ENCODE peak calls at places on chromosomes 12 and 14, in nine cellular contexts. A is fibroblast of lung; E is adrenal gland; H is AG04450; K is mammary epithelial cell; Q is suprapubic skin; I is CD8-positive, alpha-beta T cell; D is neural progenitor cell; T is lung. S is an unnamed sample.

GRCh38 chr14:78022059-78022458 is 148.1 kb upstream of the NRXN3 start:
- DNase-seq in A (peak; percentile 3), E (peak; percentile 55), H (no peak), K (peak; percentile 46), Q (no peak), I (no peak), D (peak; percentile 87), T (peak; percentile 59), S (peak; percentile 32)

GRCh38 chr12:106919910-106920544 is 35.7 kb upstream of the TMEM263 start:
- DNase-seq in A (peak; percentile 77), E (peak; percentile 37), H (peak; percentile 16), K (no peak), Q (no peak), I (no peak), D (peak; percentile 74), T (no peak), S (peak; percentile 18)

GRCh38 chr12:15979096-15980091 is 68.3 kb downstream of the DERA start:
- DNase-seq in A (peak; percentile 81), E (no peak), H (peak; percentile 78), K (peak; percentile 37), Q (no peak), I (no peak), D (peak; percentile 36), T (no peak), S (peak; percentile 98)

GRCh38 chr12:21526053-21526452 is at the start of gene SPX:
- DNase-seq in A (peak; percentile 55), E (no peak), H (no peak), K (peak; percentile 9), Q (no peak), I (no peak), D (no peak), T (no peak), S (no peak)

GRCh38 chr12:95380997-95381786 is 92.8 kb upstream of the METAP2 start:
- DNase-seq in A (peak; percentile 61), E (no peak), H (no peak), K (no peak), Q (no peak), I (no peak), D (no peak), T (no peak), S (no peak)

GRCh38 chr12:40622246-40622838 is 69.9 kb upstream of the CNTN1 start:
- DNase-seq in A (peak; percentile 56), E (peak; percentile 81), H (no peak), K (peak; percentile 46), Q (peak; percentile 74), I (no peak), D (peak; percentile 69), T (peak; percentile 41), S (peak; percentile 3)

GRCh38 chr14:81727243-81727642 is 193.6 kb upstream of the SEL1L start:
- DNase-seq in A (no peak), E (peak; percentile 62), H (no peak), K (no peak), Q (no peak), I (no peak), D (no peak), T (no peak), S (peak; percentile 0)

GRCh38 chr12:93524386-93525133 is 47.9 kb upstream of the SOCS2 start:
- DNase-seq in A (no peak), E (no peak), H (no peak), K (no peak), Q (no peak), I (no peak), D (no peak), T (no peak), S (no peak)

GRCh38 chr14:91253795-91254323 is 9.4 kb upstream of the GPR68 start:
- DNase-seq in A (no peak), E (no peak), H (no peak), K (no peak), Q (no peak), I (no peak), D (no peak), T (no peak), S (no peak)

GRCh38 chr12:48861111-48861510 is 4.6 kb downstream of the RND1 start:
- DNase-seq in A (no peak), E (no peak), H (no peak), K (peak; percentile 50), Q (no peak), I (no peak), D (no peak), T (no peak), S (no peak)

GRCh38 chr12:40146800-40147797 is 41.2 kb upstream of the SLC2A13 start:
- DNase-seq in A (no peak), E (peak; percentile 29), H (no peak), K (no peak), Q (no peak), I (peak; percentile 20), D (no peak), T (no peak), S (no peak)

GRCh38 chr12:2195085-2195484 is 142.3 kb downstream of the CACNA1C start:
- DNase-seq in A (no peak), E (no peak), H (no peak), K (no peak), Q (no peak), I (no peak), D (no peak), T (no peak), S (no peak)

GRCh38 chr12:124416516-124417395 is 121.9 kb downstream of the RFLNA start:
- DNase-seq in A (no peak), E (peak; percentile 54), H (no peak), K (no peak), Q (no peak), I (no peak), D (no peak), T (no peak), S (peak; percentile 30)

GRCh38 chr12:105659355-105660075 is 329.0 kb downstream of the C12orf75 start:
- DNase-seq in A (no peak), E (peak; percentile 3), H (no peak), K (peak; percentile 98), Q (no peak), I (no peak), D (no peak), T (no peak), S (peak; percentile 68)

GRCh38 chr14:38994721-38995120 is 108.3 kb downstream of the SEC23A start:
- DNase-seq in A (no peak), E (no peak), H (no peak), K (no peak), Q (no peak), I (no peak), D (no peak), T (no peak), S (no peak)

GRCh38 chr14:80080601-80081000 is 130.7 kb downstream of the DIO2 start:
- DNase-seq in A (no peak), E (no peak), H (no peak), K (no peak), Q (no peak), I (no peak), D (no peak), T (no peak), S (no peak)

GRCh38 chr14:99382781-99383456 is 97.7 kb downstream of the SETD3 start:
- DNase-seq in A (peak; percentile 48), E (no peak), H (peak; percentile 21), K (no peak), Q (no peak), I (no peak), D (no peak), T (no peak), S (peak; percentile 46)

GRCh38 chr12:64457036-64457435 is 5.1 kb downstream of the TBK1 start:
- DNase-seq in A (no peak), E (peak; percentile 49), H (no peak), K (no peak), Q (no peak), I (peak; percentile 33), D (no peak), T (no peak), S (no peak)

GRCh38 chr12:7716391-7716790 is 5.2 kb downstream of the DPPA3 start:
- DNase-seq in A (no peak), E (no peak), H (no peak), K (peak; percentile 4), Q (no peak), I (no peak), D (peak; percentile 63), T (no peak), S (no peak)

GRCh38 chr12:7712841-7713442 is 1.7 kb downstream of the DPPA3 start:
- DNase-seq in A (no peak), E (no peak), H (no peak), K (no peak), Q (no peak), I (no peak), D (no peak), T (no peak), S (no peak)

GRCh38 chr12:7705846-7706245 is 5.4 kb upstream of the DPPA3 start:
- DNase-seq in A (no peak), E (no peak), H (no peak), K (no peak), Q (no peak), I (no peak), D (no peak), T (no peak), S (no peak)

GRCh38 chr12:7709969-7710368 is 1.3 kb upstream of the DPPA3 start:
- DNase-seq in A (no peak), E (no peak), H (no peak), K (no peak), Q (no peak), I (no peak), D (peak; percentile 67), T (no peak), S (no peak)

GRCh38 chr12:7711133-7711532 is at the start of gene DPPA3:
- DNase-seq in A (no peak), E (no peak), H (no peak), K (no peak), Q (no peak), I (no peak), D (no peak), T (no peak), S (no peak)
- H3K27ac ChIP-seq in A (no peak within 1 kb of the TSS), E (no peak within 1 kb of the TSS), H (no peak within 1 kb of the TSS), K (no peak within 1 kb of the TSS), Q (no peak within 1 kb of the TSS), I (no peak within 1 kb of the TSS), D (no peak within 1 kb of the TSS), T (no peak within 1 kb of the TSS), S (no peak within 1 kb of the TSS)

GRCh38 chr12:5912437-5913334 is 32.4 kb downstream of the ANO2 start:
- DNase-seq in A (no peak), E (no peak), H (no peak), K (no peak), Q (no peak), I (no peak), D (peak; percentile 82), T (peak; percentile 19), S (no peak)
- TF ChIP-seq CTCF in A (peak; percentile 16), E (no peak), H (peak; percentile 38), K (peak; percentile 5), Q (no peak), I (no peak), D (peak; percentile 97), T (no peak), S (no peak)

DNA sequence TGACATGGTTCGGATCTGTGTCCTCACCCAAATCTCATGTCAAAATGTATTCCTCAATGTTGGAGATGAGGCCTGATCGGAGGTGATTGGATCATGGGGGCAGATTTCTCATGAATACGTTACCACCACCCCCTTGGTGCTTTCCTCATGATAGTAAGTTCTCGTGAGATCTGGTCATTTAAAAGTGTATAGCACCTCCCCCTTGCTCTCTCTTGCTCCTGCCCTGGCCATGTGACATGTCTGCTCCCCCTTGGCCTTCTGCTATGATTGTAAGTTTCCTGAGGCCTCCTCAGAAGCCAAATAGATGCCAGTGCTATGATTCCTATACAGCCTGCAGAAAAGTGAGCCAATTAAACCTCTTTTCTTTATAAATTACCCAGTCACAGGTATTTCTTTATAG is 7.1 kb downstream of the OR6C68 start:
- DNase-seq in A (no peak), E (no peak), H (no peak), K (no peak), Q (no peak), I (no peak), D (no peak), T (no peak), S (no peak)
- H3K27ac ChIP-seq in A (no peak overlapping the region), E (no peak overlapping the region), H (no peak overlapping the region), K (no peak overlapping the region), Q (no peak overlapping the region), I (no peak overlapping the region), D (no peak overlapping the region), T (no peak overlapping the region), S (no peak overlapping the region)

GRCh38 chr12:85076688-85077430 is 40.7 kb downstream of the LRRIQ1 start:
- DNase-seq in A (peak; percentile 83), E (no peak), H (peak; percentile 81), K (peak; percentile 89), Q (no peak), I (no peak), D (peak; percentile 77), T (no peak), S (peak; percentile 93)
- TF ChIP-seq CTCF in A (peak; percentile 59), E (peak; percentile 30), H (peak; percentile 61), K (peak; percentile 34), Q (peak; percentile 10), I (no peak), D (peak; percentile 70), T (no peak), S (peak; percentile 56)